ENCODE peak calls at places on chromosomes 16 and 17, in six cellular contexts. L, T, D, M, G and S are unnamed samples.

GRCh38 chr17:33396818-33397217 is 103.7 kb upstream of the ASIC2 start:
- DNase-seq in M (no peak), L (no peak), T (no peak), D (no peak), G (no peak), S (no peak)

GRCh38 chr17:29086628-29087332 is 43.8 kb downstream of the PIPOX start:
- DNase-seq in D (no peak), L (no peak), M (no peak), G (peak), T (no peak), S (no peak)

GRCh38 chr17:65374966-65375365 is 186.5 kb downstream of the AXIN2 start:
- DNase-seq in T (no peak), G (no peak), M (no peak), D (no peak), L (no peak), S (no peak)

GRCh38 chr16:87062569-87063442 is 254.4 kb downstream of the C16orf95 start:
- DNase-seq in T (peak), M (peak), G (peak), L (peak), D (peak), S (no peak)

GRCh38 chr17:8799001-8799850 is at the start of gene MFSD6L:
- DNase-seq in M (no peak), D (no peak), L (no peak), T (no peak), G (peak), S (no peak)

GRCh38 chr17:77436058-77436442 is 295.3 kb downstream of the SEC14L1 start:
- DNase-seq in M (peak), D (no peak), G (no peak), L (no peak), T (no peak), S (no peak)

GRCh38 chr17:79919164-79919585 is 79.9 kb upstream of the CBX4 start:
- DNase-seq in T (peak), D (no peak), L (no peak), G (peak), M (peak), S (peak)

GRCh38 chr16:79267781-79268180 is 332.8 kb downstream of the MAF start:
- DNase-seq in M (no peak), L (no peak), T (no peak), G (no peak), D (no peak), S (no peak)

GRCh38 chr16:48129926-48130325 is 25.9 kb downstream of the ABCC12 start:
- DNase-seq in D (no peak), G (no peak), T (no peak), M (no peak), L (no peak), S (no peak)

GRCh38 chr17:29613371-29613837 is 9.3 kb downstream of the CORO6 start:
- DNase-seq in T (no peak), L (peak), D (peak), M (peak), G (no peak), S (peak)

GRCh38 chr16:676565-677297 is 1.3 kb downstream of the RHBDL1 start:
- DNase-seq in T (no peak), L (no peak), M (no peak), G (peak), D (peak), S (no peak)